ENCODE peak calls at places on chromosome 1, in five cellular contexts. E, J, N, O and T are unnamed samples.

GRCh38 chr1:196393742-196394141 is 214.5 kb downstream of the KCNT2 start:
- DNase-seq in N (no peak), E (no peak), J (peak; percentile 39), O (no peak), T (no peak)

GRCh38 chr1:53592985-53593757 is 134.0 kb downstream of the DMRTB1 start:
- DNase-seq in O (no peak), J (no peak), E (no peak), N (no peak), T (no peak)

GRCh38 chr1:151831605-151832004 is at the start of gene RORC:
- DNase-seq in N (no peak), O (no peak), E (no peak), J (no peak), T (no peak)

GRCh38 chr1:201970334-201971159 is 11.9 kb upstream of the RNPEP start:
- DNase-seq in J (no peak), E (no peak), O (no peak), N (no peak), T (no peak)

GRCh38 chr1:108791790-108792189 is 45.3 kb downstream of the STXBP3 start:
- DNase-seq in N (no peak), E (no peak), O (no peak), J (no peak), T (no peak)

GRCh38 chr1:208524920-208525319 is 280.7 kb upstream of the PLXNA2 start:
- DNase-seq in O (no peak), E (no peak), J (no peak), N (no peak), T (no peak)

GRCh38 chr1:103180660-103181059 is 72.3 kb upstream of the COL11A1 start:
- DNase-seq in O (no peak), N (no peak), E (no peak), J (peak; percentile 45), T (no peak)

GRCh38 chr1:20058531-20058930 is 11.5 kb upstream of the PLA2G5 start:
- DNase-seq in E (no peak), N (no peak), O (no peak), J (peak; percentile 51), T (peak; percentile 71)

GRCh38 chr1:39573097-39573465 is 3.5 kb downstream of the PABPC4 start:
- DNase-seq in J (no peak), O (no peak), N (no peak), E (no peak), T (no peak)
- H3K4me3 ChIP-seq in J (peak overlapping the region; percentile 86), O (no peak overlapping the region), N (peak overlapping the region; percentile 24), E (peak overlapping the region; percentile 96), T (no peak overlapping the region)

GRCh38 chr1:203858055-203858454 is 3.3 kb upstream of the SNRPE start:
- DNase-seq in J (no peak), O (no peak), N (no peak), E (no peak), T (no peak)

GRCh38 chr1:203858975-203859374 is 2.4 kb upstream of the SNRPE start:
- DNase-seq in O (no peak), N (no peak), J (no peak), E (no peak), T (no peak)

GRCh38 chr1:203861379-203862184 is at the start of gene SNRPE:
- DNase-seq in J (peak; percentile 94), E (peak; percentile 100), N (peak; percentile 96), O (peak; percentile 100), T (peak; percentile 97)

DNA sequence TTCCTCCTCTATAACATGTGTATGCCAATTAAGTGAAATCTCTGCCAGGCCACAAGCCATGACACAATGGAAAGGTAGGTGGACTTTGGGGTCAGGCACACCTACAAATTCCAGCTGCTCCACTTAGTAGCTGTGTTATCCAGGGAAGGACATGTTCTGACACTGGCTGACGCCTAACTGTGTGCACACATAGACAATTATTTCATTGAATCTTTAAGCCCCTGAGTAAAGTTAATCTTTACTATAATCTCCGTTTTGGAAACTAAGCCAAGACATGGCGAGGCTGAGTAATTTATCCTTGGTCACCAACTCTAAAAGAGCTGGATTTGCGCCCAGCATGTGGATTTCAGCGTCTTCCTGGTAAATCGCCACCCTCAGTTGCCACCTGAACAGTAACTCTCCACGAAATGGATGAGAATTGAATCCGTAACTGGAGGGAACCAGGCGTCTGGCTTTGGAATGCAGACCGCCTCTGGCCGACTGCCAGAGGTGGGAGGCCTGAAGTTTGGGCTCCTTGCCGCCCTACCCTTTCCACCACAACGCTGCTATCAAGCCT is 925 bp upstream of the SNRPE start:
- DNase-seq in E (no peak), J (no peak), N (peak; percentile 45), O (no peak), T (no peak)
- H3K4me3 ChIP-seq in E (peak overlapping the region; percentile 39), J (peak overlapping the region; percentile 66), N (peak overlapping the region; percentile 96), O (no peak overlapping the region), T (no peak overlapping the region)

GRCh38 chr1:206656936-206657335 is 21.6 kb downstream of the DYRK3 start:
- DNase-seq in J (no peak), O (no peak), N (no peak), E (no peak), T (no peak)
- H3K4me3 ChIP-seq in J (no peak overlapping the region), O (no peak overlapping the region), N (no peak overlapping the region), E (no peak overlapping the region), T (no peak overlapping the region)

GRCh38 chr1:25834894-25835293 is 15.1 kb downstream of the MTFR1L start:
- DNase-seq in E (no peak), J (no peak), N (no peak), O (no peak), T (no peak)

GRCh38 chr1:25836695-25837094 is 16.9 kb downstream of the MTFR1L start:
- DNase-seq in E (no peak), J (no peak), O (no peak), N (no peak), T (no peak)

GRCh38 chr1:25831569-25832196 is 11.9 kb downstream of the MTFR1L start:
- DNase-seq in O (no peak), E (no peak), N (no peak), J (no peak), T (no peak)

GRCh38 chr1:25832336-25833037 is 12.7 kb downstream of the MTFR1L start:
- DNase-seq in J (no peak), N (no peak), O (no peak), E (no peak), T (no peak)

GRCh38 chr1:25833158-25833557 is 13.4 kb downstream of the MTFR1L start:
- DNase-seq in O (no peak), E (no peak), J (no peak), N (no peak), T (no peak)
- H3K4me3 ChIP-seq in O (no peak overlapping the region), E (no peak overlapping the region), J (no peak overlapping the region), N (no peak overlapping the region), T (no peak overlapping the region)

DNA sequence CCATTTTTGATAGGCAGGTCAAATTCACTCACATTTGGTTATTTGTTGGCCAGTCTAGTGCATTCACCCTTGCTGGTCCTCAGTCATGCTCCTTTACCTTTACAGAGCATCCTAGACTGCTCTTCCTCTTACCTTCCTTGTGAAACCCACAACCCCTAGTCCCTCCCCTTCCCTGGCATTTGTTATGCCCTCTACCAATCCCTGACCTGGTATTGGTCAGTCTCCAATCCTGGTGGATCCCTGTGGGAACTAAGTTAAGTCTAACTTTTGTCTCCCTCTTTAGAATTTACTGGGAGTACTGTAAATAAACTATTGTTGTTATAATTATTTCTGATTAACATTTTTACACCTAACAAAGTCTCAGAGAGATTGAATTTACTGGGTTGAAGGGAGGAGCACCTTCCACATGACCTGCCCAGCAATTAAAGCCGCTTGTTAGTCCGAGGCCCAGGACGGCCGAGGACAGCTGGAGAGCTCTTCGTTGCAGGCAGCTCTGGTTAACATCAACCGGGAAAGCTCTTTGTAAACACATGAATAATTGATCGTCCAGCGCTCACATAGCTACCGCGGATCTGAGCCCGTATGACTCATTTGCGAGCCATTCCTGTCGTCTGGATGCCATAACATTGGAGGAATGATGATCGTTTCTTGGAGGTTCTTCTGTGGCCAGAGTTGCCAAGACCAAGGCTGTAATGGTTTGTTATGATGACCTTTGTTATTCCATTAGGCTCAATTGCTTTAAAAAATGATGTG is 31.9 kb downstream of the MTARC1 start:
- DNase-seq in E (no peak), J (peak; percentile 80), N (peak; percentile 20), O (peak; percentile 58), T (no peak)
- H3K4me3 ChIP-seq in E (no peak overlapping the region), J (no peak overlapping the region), N (no peak overlapping the region), O (no peak overlapping the region), T (no peak overlapping the region)